ENCODE peak calls at places on chromosomes 12 and 14, in seven cellular contexts. P, K, C, N, Q, G and E are unnamed samples.
A peak's percentile ranks its signal among the peaks of the same experiment; 100 is the strongest.

GRCh38 chr12:54388214-54389138 is 3.9 kb upstream of the ZNF385A start:
- DNase-seq in K (no peak), P (no peak), N (no peak), G (no peak), Q (no peak), C (no peak), E (no peak)

GRCh38 chr14:61636291-61636690 is 59.0 kb upstream of the HIF1A start:
- DNase-seq in G (no peak), C (no peak), K (no peak), P (no peak), N (no peak), Q (no peak), E (no peak)

GRCh38 chr14:92903359-92903758 is 19.6 kb upstream of the CHGA start:
- DNase-seq in P (no peak), Q (no peak), K (no peak), G (no peak), C (no peak), N (no peak), E (no peak)

GRCh38 chr12:61916856-61917255 is 343.3 kb upstream of the USP15 start:
- DNase-seq in N (no peak), G (no peak), P (no peak), Q (no peak), C (no peak), K (no peak), E (no peak)

GRCh38 chr12:43241971-43242370 is 310.0 kb downstream of the ADAMTS20 start:
- DNase-seq in N (peak; percentile 2), G (no peak), K (no peak), C (no peak), Q (no peak), P (no peak), E (no peak)

GRCh38 chr14:99075771-99076370 is 196.1 kb downstream of the BCL11B start:
- DNase-seq in G (no peak), N (no peak), Q (no peak), C (no peak), K (no peak), P (no peak), E (peak; percentile 61)

GRCh38 chr12:57621497-57622292 is 10.5 kb downstream of the ARHGEF25 start:
- DNase-seq in P (peak; percentile 65), C (peak; percentile 33), Q (peak; percentile 88), G (peak; percentile 43), N (peak; percentile 27), K (peak; percentile 66), E (peak; percentile 91)

GRCh38 chr14:90381011-90381790 is 15.6 kb upstream of the CALM1 start:
- DNase-seq in C (no peak), P (peak; percentile 69), N (no peak), Q (no peak), G (no peak), K (no peak), E (no peak)

GRCh38 chr12:51517316-51517715 is 73.7 kb upstream of the SCN8A start:
- DNase-seq in K (no peak), G (no peak), P (no peak), N (no peak), C (no peak), Q (no peak), E (peak; percentile 40)